ENCODE peak calls at places on chromosomes 12 and 14, in eight cellular contexts. X is endothelial cell of umbilical vein, B is Calu3, T is HFFc6, P is ovary, S is body of pancreas, U is gastrocnemius medialis, O is nephron progenitor cell. Q is an unnamed sample.

GRCh38 chr12:24947541-24948451 is 1.1 kb downstream of the BCAT1 start:
- DNase-seq in T (no peak), P (no peak), S (no peak), O (no peak), X (peak), U (no peak), B (no peak), Q (no peak)

GRCh38 chr14:35847636-35848035 is 21.5 kb downstream of the BRMS1L start:
- DNase-seq in U (no peak), S (no peak), X (peak), T (no peak), P (no peak), O (no peak), B (no peak), Q (no peak)

GRCh38 chr12:111074559-111074958 is 154.2 kb upstream of the MYL2 start:
- DNase-seq in S (peak), B (no peak), P (no peak), X (no peak), O (no peak), T (no peak), U (no peak), Q (no peak)

GRCh38 chr14:51304956-51305355 is 64.9 kb downstream of the TMX1 start:
- DNase-seq in P (no peak), X (no peak), B (no peak), T (peak), S (no peak), O (no peak), U (no peak), Q (peak)

GRCh38 chr12:76002598-76003262 is 28.8 kb downstream of the PHLDA1 start:
- DNase-seq in O (no peak), T (no peak), B (no peak), S (no peak), X (peak), U (no peak), P (no peak), Q (no peak)

GRCh38 chr14:64760146-64760755 is 56.0 kb downstream of the PLEKHG3 start:
- DNase-seq in U (no peak), X (peak), T (peak), S (peak), B (peak), P (peak), O (peak), Q (peak)

GRCh38 chr14:68683326-68683725 is 109.5 kb downstream of the ZFP36L1 start:
- DNase-seq in S (no peak), O (no peak), X (no peak), B (no peak), U (no peak), P (peak), T (no peak), Q (no peak)

GRCh38 chr12:111616177-111616623 is 17.1 kb upstream of the ATXN2 start:
- DNase-seq in B (no peak), O (no peak), S (no peak), U (no peak), X (no peak), P (peak), T (no peak), Q (no peak)

GRCh38 chr12:6843118-6843902 is 2.6 kb downstream of the GNB3 start:
- DNase-seq in U (no peak), O (no peak), B (peak), X (no peak), T (no peak), P (no peak), S (no peak), Q (peak)

GRCh38 chr14:73829526-73830431 is 21.9 kb upstream of the PTGR2 start:
- DNase-seq in B (peak), P (no peak), O (no peak), S (no peak), X (peak), U (no peak), T (peak), Q (peak)

GRCh38 chr12:22312336-22312735 is 22.2 kb downstream of the ST8SIA1 start:
- DNase-seq in T (no peak), S (no peak), P (no peak), X (no peak), U (no peak), B (peak), O (no peak), Q (no peak)

GRCh38 chr12:43872396-43872795 is 36.5 kb downstream of the TMEM117 start:
- DNase-seq in T (no peak), O (no peak), X (no peak), U (no peak), B (no peak), S (no peak), P (no peak), Q (no peak)

GRCh38 chr14:75831971-75832370 is 149.8 kb downstream of the TGFB3 start:
- DNase-seq in B (peak), X (no peak), U (no peak), P (no peak), O (no peak), T (peak), S (peak), Q (peak)

GRCh38 chr12:10243803-10244520 is 31.3 kb downstream of the GABARAPL1 start:
- DNase-seq in U (no peak), P (no peak), B (no peak), T (no peak), O (no peak), X (no peak), S (no peak), Q (no peak)

GRCh38 chr14:67311868-67312267 is 47.7 kb downstream of the ATP6V1D start:
- DNase-seq in S (no peak), P (no peak), X (no peak), B (no peak), T (no peak), U (no peak), O (no peak), Q (peak)

GRCh38 chr14:68627868-68628604 is 164.8 kb downstream of the ZFP36L1 start:
- DNase-seq in X (no peak), T (no peak), U (no peak), P (no peak), B (peak), O (peak), S (peak), Q (peak)

GRCh38 chr12:120367924-120368788 is 808 bp downstream of the MSI1 start:
- DNase-seq in X (no peak), S (no peak), T (no peak), B (no peak), P (peak), U (no peak), O (peak), Q (no peak)

GRCh38 chr12:91347686-91348085 is 165.1 kb upstream of the DCN start:
- DNase-seq in O (no peak), X (no peak), U (no peak), B (no peak), S (no peak), P (no peak), T (no peak), Q (no peak)

GRCh38 chr12:25416516-25416915 is 136.6 kb downstream of the LMNTD1 start:
- DNase-seq in X (no peak), T (no peak), S (no peak), U (no peak), B (no peak), P (no peak), O (no peak), Q (no peak)

GRCh38 chr12:115617391-115617790 is 660.1 kb downstream of the MED13L start:
- DNase-seq in S (no peak), P (no peak), U (no peak), X (no peak), B (no peak), T (no peak), O (no peak), Q (no peak)

GRCh38 chr12:109831365-109831764 is 1.8 kb downstream of the TRPV4 start:
- DNase-seq in U (no peak), X (no peak), O (no peak), B (no peak), T (no peak), S (no peak), P (no peak), Q (no peak)

GRCh38 chr14:100706200-100706599 is 20.5 kb upstream of the DLK1 start:
- DNase-seq in U (no peak), P (no peak), X (no peak), T (no peak), B (no peak), O (no peak), S (no peak), Q (no peak)

GRCh38 chr12:95129115-95129514 is 55.7 kb upstream of the NR2C1 start:
- DNase-seq in X (no peak), B (no peak), S (no peak), O (no peak), T (no peak), P (no peak), U (no peak), Q (no peak)
- TF ChIP-seq CTCF in X (no peak), B (no peak), S (no peak), O (no peak), T (no peak), P (no peak), U (no peak), Q (no peak)

DNA sequence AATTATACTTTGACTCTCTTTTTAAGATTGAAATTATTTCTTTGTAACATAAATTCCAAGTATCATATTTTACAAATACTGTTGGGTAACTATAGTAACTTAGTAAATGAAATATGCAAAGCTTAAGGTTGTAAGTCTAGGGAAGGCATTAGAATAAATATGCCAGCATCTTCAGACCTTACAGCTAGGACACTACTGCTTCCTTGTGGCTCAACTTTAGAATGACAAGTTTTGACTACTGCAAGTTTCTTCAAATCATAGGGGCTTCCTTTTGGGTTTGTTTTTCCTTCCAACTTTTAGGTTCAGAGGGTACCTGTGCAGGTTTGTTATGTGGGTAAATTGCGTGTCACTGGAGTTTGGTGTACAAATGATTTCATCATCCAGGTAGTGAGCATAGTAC is 17.7 kb upstream of the ANP32D start:
- DNase-seq in P (no peak), O (no peak), S (no peak), B (no peak), U (no peak), T (peak), X (peak), Q (no peak)
- TF ChIP-seq CTCF in P (peak), O (no peak), S (peak), B (no peak), U (no peak), T (peak), X (peak), Q (peak)

GRCh38 chr12:4277205-4277543 is 3.6 kb downstream of the CCND2 start:
- DNase-seq in U (no peak), X (no peak), P (no peak), B (no peak), S (no peak), O (no peak), T (no peak), Q (no peak)
- TF ChIP-seq CTCF in U (no peak), X (no peak), P (no peak), B (no peak), S (no peak), O (peak), T (peak), Q (peak)

DNA sequence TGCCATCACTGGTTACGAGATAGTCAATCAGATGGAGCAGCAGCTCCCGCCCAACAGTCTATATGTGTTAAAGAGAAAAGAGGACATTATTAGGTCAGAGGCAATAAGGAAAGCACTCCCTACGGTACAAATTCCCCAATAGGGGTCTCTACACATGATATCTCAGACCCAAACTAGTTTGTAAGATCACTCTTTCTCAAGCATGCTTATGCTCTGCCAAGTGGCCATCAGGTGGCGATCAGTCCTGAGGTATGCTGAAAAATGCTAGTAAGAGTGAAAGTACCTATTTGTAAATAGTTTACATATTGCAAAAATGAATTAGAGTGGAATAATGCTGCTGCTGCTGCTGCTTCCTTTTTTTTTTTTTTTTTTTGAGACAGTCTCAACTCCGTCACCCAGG is 61.1 kb downstream of the CPM start:
- DNase-seq in P (no peak), X (peak), T (no peak), S (no peak), B (peak), U (no peak), O (no peak), Q (no peak)
- TF ChIP-seq CTCF in P (no peak), X (peak), T (peak), S (no peak), B (peak), U (no peak), O (no peak), Q (peak)

GRCh38 chr14:95523051-95523817 is 6.8 kb upstream of the SYNE3 start:
- DNase-seq in X (no peak), U (no peak), O (no peak), S (no peak), T (no peak), P (no peak), B (no peak), Q (no peak)

GRCh38 chr14:95522556-95522955 is 6.1 kb upstream of the SYNE3 start:
- DNase-seq in U (no peak), S (no peak), O (no peak), T (no peak), B (no peak), X (no peak), P (no peak), Q (no peak)

GRCh38 chr14:95524706-95525512 is 8.5 kb upstream of the SYNE3 start:
- DNase-seq in U (no peak), B (no peak), T (peak), S (no peak), O (no peak), X (no peak), P (no peak), Q (peak)

GRCh38 chr14:95522116-95522515 is 5.7 kb upstream of the SYNE3 start:
- DNase-seq in T (no peak), U (no peak), S (no peak), B (no peak), P (no peak), O (no peak), X (no peak), Q (no peak)

DNA sequence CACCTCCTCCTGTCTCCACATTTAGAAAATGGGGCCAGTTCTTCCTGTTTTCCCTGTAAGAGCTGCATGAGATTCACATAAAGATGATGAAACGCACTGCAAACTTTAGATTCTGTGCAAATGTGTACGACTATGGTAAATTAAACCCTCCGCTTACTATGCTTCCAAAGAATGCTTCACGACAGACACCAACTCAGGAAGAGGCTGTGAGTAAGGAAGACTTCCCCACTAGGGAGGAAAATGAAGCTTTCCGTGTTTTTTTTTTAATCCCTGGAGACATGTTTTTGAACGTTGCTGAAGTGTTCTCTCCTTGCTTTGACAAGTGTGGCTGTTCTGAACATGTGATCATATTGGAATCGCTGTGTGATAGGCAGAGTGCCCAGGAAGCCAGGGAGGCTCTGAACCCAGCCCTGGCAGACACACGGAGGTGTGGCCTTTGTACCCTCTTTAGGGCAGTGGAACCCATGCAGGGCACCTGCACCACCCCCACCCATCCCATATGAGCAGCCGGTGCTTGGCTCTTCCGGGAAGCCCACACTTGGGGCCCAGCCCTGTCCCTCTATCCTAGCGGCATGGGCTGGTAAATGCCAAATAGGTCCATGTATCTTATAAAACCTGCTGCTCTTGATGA is 7.5 kb upstream of the SYNE3 start:
- DNase-seq in O (no peak), X (peak), P (no peak), T (peak), B (peak), S (no peak), U (no peak), Q (no peak)
- TF ChIP-seq CTCF in O (no peak), X (no peak), P (no peak), T (no peak), B (no peak), S (peak), U (no peak), Q (no peak)

GRCh38 chr12:20460956-20461355 is 92.6 kb downstream of the PDE3A start:
- DNase-seq in B (no peak), O (no peak), T (no peak), U (no peak), S (no peak), X (no peak), P (no peak), Q (no peak)

GRCh38 chr12:20459920-20460319 is 91.6 kb downstream of the PDE3A start:
- DNase-seq in B (no peak), U (no peak), X (no peak), T (no peak), O (no peak), S (no peak), P (no peak), Q (no peak)

GRCh38 chr12:20463920-20464524 is 95.7 kb downstream of the PDE3A start:
- DNase-seq in T (peak), B (peak), P (no peak), X (peak), S (no peak), U (no peak), O (no peak), Q (no peak)
- TF ChIP-seq CTCF in T (peak), B (peak), P (no peak), X (peak), S (peak), U (peak), O (peak), Q (peak)

GRCh38 chr14:88385212-88386101 is at the start of gene SPATA7:
- DNase-seq in P (peak), U (peak), B (peak), X (peak), O (peak), T (peak), S (peak), Q (peak)

GRCh38 chr14:88386395-88386794 is 938 bp downstream of the SPATA7 start:
- DNase-seq in B (no peak), S (no peak), U (no peak), T (no peak), P (no peak), X (no peak), O (no peak), Q (no peak)

GRCh38 chr14:88384653-88385205 is 728 bp upstream of the SPATA7 start:
- DNase-seq in S (no peak), P (no peak), T (no peak), X (no peak), O (no peak), B (no peak), U (no peak), Q (no peak)

GRCh38 chr14:88379706-88380343 is 5.6 kb upstream of the SPATA7 start:
- DNase-seq in B (no peak), P (no peak), U (no peak), X (no peak), T (no peak), O (no peak), S (no peak), Q (no peak)

GRCh38 chr14:88380405-88380804 is 5.1 kb upstream of the SPATA7 start:
- DNase-seq in U (no peak), S (no peak), O (no peak), X (no peak), P (no peak), T (no peak), B (no peak), Q (no peak)
- TF ChIP-seq CTCF in U (no peak), S (peak), O (no peak), X (no peak), P (no peak), T (peak), B (no peak), Q (no peak)

GRCh38 chr14:56487090-56487667 is 92.4 kb upstream of the TMEM260 start:
- DNase-seq in T (peak), B (no peak), P (no peak), O (no peak), S (no peak), U (no peak), X (peak), Q (no peak)
- TF ChIP-seq CTCF in T (peak), B (peak), P (peak), O (peak), S (peak), U (no peak), X (peak), Q (peak)

Q was measured in PC-9.